ENCODE peak calls at places on chromosome 7, in eight cellular contexts. One of them, this sample, is unnamed.

GRCh38 chr7:10934292-10934691 is 39.4 kb upstream of the PHF14 start:
- DNase-seq in Calu3: no peak
- DNase-seq in mammary epithelial cell: no peak
- DNase-seq in endothelial cell: no peak
- DNase-seq in coronary artery: no peak
- DNase-seq in stomach: no peak
- DNase-seq in GM13976: no peak
- DNase-seq in heart right ventricle: no peak
- DNase-seq in this sample: no peak

GRCh38 chr7:131546583-131547111 is 9.8 kb downstream of the PODXL start:
- DNase-seq in mammary epithelial cell: no peak
- DNase-seq in endothelial cell: peak
- DNase-seq in coronary artery: no peak
- DNase-seq in GM13976: peak
- DNase-seq in Calu3: peak
- DNase-seq in heart right ventricle: no peak
- DNase-seq in stomach: no peak
- DNase-seq in this sample: peak

GRCh38 chr7:157904211-157904865 is 567.5 kb downstream of the DNAJB6 start:
- DNase-seq in stomach: no peak
- DNase-seq in GM13976: no peak
- DNase-seq in endothelial cell: no peak
- DNase-seq in Calu3: no peak
- DNase-seq in coronary artery: no peak
- DNase-seq in mammary epithelial cell: no peak
- DNase-seq in heart right ventricle: no peak
- DNase-seq in this sample: no peak

GRCh38 chr7:151087247-151088018 is 1.2 kb downstream of the AGAP3 start:
- DNase-seq in heart right ventricle: peak
- DNase-seq in GM13976: peak
- DNase-seq in Calu3: peak
- DNase-seq in endothelial cell: no peak
- DNase-seq in coronary artery: no peak
- DNase-seq in mammary epithelial cell: peak
- DNase-seq in stomach: peak
- DNase-seq in this sample: peak

GRCh38 chr7:11665381-11665780 is 166.6 kb downstream of the THSD7A start:
- DNase-seq in mammary epithelial cell: no peak
- DNase-seq in heart right ventricle: no peak
- DNase-seq in GM13976: no peak
- DNase-seq in stomach: no peak
- DNase-seq in coronary artery: no peak
- DNase-seq in endothelial cell: no peak
- DNase-seq in Calu3: no peak
- DNase-seq in this sample: no peak

GRCh38 chr7:4519819-4520520 is 162.1 kb upstream of the FOXK1 start:
- DNase-seq in Calu3: no peak
- DNase-seq in coronary artery: no peak
- DNase-seq in stomach: no peak
- DNase-seq in mammary epithelial cell: peak
- DNase-seq in GM13976: no peak
- DNase-seq in endothelial cell: no peak
- DNase-seq in heart right ventricle: no peak
- DNase-seq in this sample: no peak

GRCh38 chr7:7996568-7996967 is 28.0 kb downstream of the GLCCI1 start:
- DNase-seq in endothelial cell: no peak
- DNase-seq in GM13976: no peak
- DNase-seq in mammary epithelial cell: peak
- DNase-seq in heart right ventricle: no peak
- DNase-seq in coronary artery: no peak
- DNase-seq in stomach: no peak
- DNase-seq in Calu3: peak
- DNase-seq in this sample: no peak

GRCh38 chr7:141202540-141202939 is 128.7 kb downstream of the TMEM178B start:
- DNase-seq in GM13976: no peak
- DNase-seq in mammary epithelial cell: no peak
- DNase-seq in coronary artery: no peak
- DNase-seq in stomach: no peak
- DNase-seq in endothelial cell: no peak
- DNase-seq in heart right ventricle: no peak
- DNase-seq in Calu3: no peak
- DNase-seq in this sample: no peak

GRCh38 chr7:131753620-131754222 is 197.3 kb upstream of the PODXL start:
- DNase-seq in endothelial cell: peak
- DNase-seq in stomach: no peak
- DNase-seq in mammary epithelial cell: no peak
- DNase-seq in Calu3: peak
- DNase-seq in coronary artery: peak
- DNase-seq in heart right ventricle: no peak
- DNase-seq in GM13976: no peak
- DNase-seq in this sample: peak

GRCh38 chr7:144455040-144455404 is 51.5 kb upstream of the NOBOX start:
- DNase-seq in GM13976: no peak
- DNase-seq in endothelial cell: no peak
- DNase-seq in Calu3: no peak
- DNase-seq in coronary artery: no peak
- DNase-seq in heart right ventricle: no peak
- DNase-seq in mammary epithelial cell: no peak
- DNase-seq in stomach: no peak
- DNase-seq in this sample: no peak

GRCh38 chr7:38678342-38679054 is 47.3 kb upstream of the AMPH start:
- DNase-seq in heart right ventricle: no peak
- DNase-seq in endothelial cell: no peak
- DNase-seq in Calu3: no peak
- DNase-seq in stomach: no peak
- DNase-seq in mammary epithelial cell: no peak
- DNase-seq in coronary artery: no peak
- DNase-seq in GM13976: no peak
- DNase-seq in this sample: no peak

GRCh38 chr7:57646901-57647246 is 196.9 kb downstream of the ZNF716 start:
- DNase-seq in heart right ventricle: no peak
- DNase-seq in mammary epithelial cell: no peak
- DNase-seq in GM13976: no peak
- DNase-seq in Calu3: no peak
- DNase-seq in endothelial cell: no peak
- DNase-seq in coronary artery: no peak
- DNase-seq in stomach: no peak
- DNase-seq in this sample: no peak

GRCh38 chr7:139923090-139923489 is 94.0 kb downstream of the TBXAS1 start:
- DNase-seq in Calu3: no peak
- DNase-seq in heart right ventricle: no peak
- DNase-seq in coronary artery: no peak
- DNase-seq in GM13976: no peak
- DNase-seq in endothelial cell: no peak
- DNase-seq in mammary epithelial cell: no peak
- DNase-seq in stomach: no peak
- DNase-seq in this sample: no peak

GRCh38 chr7:12385364-12385786 is 18.3 kb downstream of the VWDE start:
- DNase-seq in coronary artery: no peak
- DNase-seq in GM13976: no peak
- DNase-seq in mammary epithelial cell: no peak
- DNase-seq in Calu3: no peak
- DNase-seq in heart right ventricle: no peak
- DNase-seq in endothelial cell: no peak
- DNase-seq in stomach: no peak
- DNase-seq in this sample: no peak

GRCh38 chr7:12217311-12217710 is 6.2 kb downstream of the TMEM106B start:
- DNase-seq in stomach: no peak
- DNase-seq in endothelial cell: no peak
- DNase-seq in Calu3: no peak
- DNase-seq in mammary epithelial cell: no peak
- DNase-seq in coronary artery: no peak
- DNase-seq in heart right ventricle: no peak
- DNase-seq in GM13976: no peak
- DNase-seq in this sample: no peak

GRCh38 chr7:111855161-111855841 is 293.0 kb upstream of the IMMP2L start:
- DNase-seq in GM13976: peak
- DNase-seq in coronary artery: no peak
- DNase-seq in stomach: peak
- DNase-seq in heart right ventricle: no peak
- DNase-seq in Calu3: peak
- DNase-seq in endothelial cell: peak
- DNase-seq in mammary epithelial cell: peak
- DNase-seq in this sample: peak

GRCh38 chr7:111853231-111853990 is 291.1 kb upstream of the IMMP2L start:
- DNase-seq in GM13976: no peak
- DNase-seq in heart right ventricle: no peak
- DNase-seq in mammary epithelial cell: no peak
- DNase-seq in endothelial cell: no peak
- DNase-seq in Calu3: no peak
- DNase-seq in stomach: no peak
- DNase-seq in coronary artery: no peak
- DNase-seq in this sample: no peak

GRCh38 chr7:111852081-111852480 is 289.8 kb upstream of the IMMP2L start:
- DNase-seq in coronary artery: no peak
- DNase-seq in mammary epithelial cell: no peak
- DNase-seq in heart right ventricle: no peak
- DNase-seq in endothelial cell: no peak
- DNase-seq in GM13976: no peak
- DNase-seq in stomach: no peak
- DNase-seq in Calu3: no peak
- DNase-seq in this sample: no peak

GRCh38 chr7:111858331-111858730 is 296.0 kb upstream of the IMMP2L start:
- DNase-seq in mammary epithelial cell: no peak
- DNase-seq in coronary artery: no peak
- DNase-seq in GM13976: no peak
- DNase-seq in endothelial cell: no peak
- DNase-seq in Calu3: no peak
- DNase-seq in stomach: no peak
- DNase-seq in heart right ventricle: no peak
- DNase-seq in this sample: no peak

DNA sequence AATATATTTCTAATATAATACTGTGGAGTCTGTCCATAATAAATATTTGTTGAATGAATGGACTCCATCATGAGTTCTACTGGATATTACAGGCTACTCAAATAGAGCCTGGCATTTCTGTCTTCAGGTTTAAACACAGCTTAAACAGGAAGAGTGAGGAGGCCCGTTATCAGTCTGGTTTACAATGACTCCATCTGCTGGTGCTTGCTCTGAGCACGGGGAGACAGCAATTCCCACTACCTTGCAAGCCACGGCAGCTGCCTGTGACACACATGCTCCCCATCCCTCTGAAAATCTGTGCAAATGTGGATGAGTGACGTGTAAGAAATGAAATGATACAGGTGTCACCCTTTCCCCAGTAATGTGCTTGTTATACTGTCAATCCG is 293.5 kb upstream of the IMMP2L start:
- DNase-seq in Calu3: no peak
- DNase-seq in coronary artery: no peak
- DNase-seq in endothelial cell: peak
- DNase-seq in GM13976: no peak
- DNase-seq in mammary epithelial cell: no peak
- DNase-seq in heart right ventricle: no peak
- DNase-seq in stomach: no peak
- DNase-seq in this sample: peak
- TF ChIP-seq CTCF in Calu3: no peak
- TF ChIP-seq CTCF in coronary artery: no peak
- TF ChIP-seq CTCF in endothelial cell: no peak
- TF ChIP-seq CTCF in GM13976: no peak
- TF ChIP-seq CTCF in mammary epithelial cell: no peak
- TF ChIP-seq CTCF in heart right ventricle: peak
- TF ChIP-seq CTCF in stomach: no peak
- TF ChIP-seq CTCF in this sample: no peak

GRCh38 chr7:95394370-95394769 is 1.8 kb downstream of the PON3 start:
- DNase-seq in mammary epithelial cell: no peak
- DNase-seq in Calu3: no peak
- DNase-seq in heart right ventricle: no peak
- DNase-seq in GM13976: peak
- DNase-seq in coronary artery: no peak
- DNase-seq in endothelial cell: no peak
- DNase-seq in stomach: no peak
- DNase-seq in this sample: no peak

GRCh38 chr7:95391761-95392160 is 4.4 kb downstream of the PON3 start:
- DNase-seq in endothelial cell: no peak
- DNase-seq in heart right ventricle: no peak
- DNase-seq in mammary epithelial cell: no peak
- DNase-seq in coronary artery: no peak
- DNase-seq in stomach: no peak
- DNase-seq in GM13976: no peak
- DNase-seq in Calu3: no peak
- DNase-seq in this sample: no peak

GRCh38 chr7:95389516-95389915 is 6.7 kb downstream of the PON3 start:
- DNase-seq in GM13976: no peak
- DNase-seq in endothelial cell: no peak
- DNase-seq in coronary artery: no peak
- DNase-seq in Calu3: no peak
- DNase-seq in heart right ventricle: no peak
- DNase-seq in mammary epithelial cell: no peak
- DNase-seq in stomach: no peak
- DNase-seq in this sample: no peak
- TF ChIP-seq CTCF in GM13976: no peak
- TF ChIP-seq CTCF in endothelial cell: no peak
- TF ChIP-seq CTCF in coronary artery: no peak
- TF ChIP-seq CTCF in Calu3: no peak
- TF ChIP-seq CTCF in heart right ventricle: no peak
- TF ChIP-seq CTCF in mammary epithelial cell: no peak
- TF ChIP-seq CTCF in stomach: no peak
- TF ChIP-seq CTCF in this sample: no peak

GRCh38 chr7:86966920-86967319 is 92.5 kb downstream of the ELAPOR2 start:
- DNase-seq in Calu3: no peak
- DNase-seq in coronary artery: no peak
- DNase-seq in endothelial cell: no peak
- DNase-seq in heart right ventricle: no peak
- DNase-seq in stomach: no peak
- DNase-seq in mammary epithelial cell: no peak
- DNase-seq in GM13976: no peak
- DNase-seq in this sample: no peak
- TF ChIP-seq CTCF in Calu3: no peak
- TF ChIP-seq CTCF in coronary artery: no peak
- TF ChIP-seq CTCF in endothelial cell: no peak
- TF ChIP-seq CTCF in heart right ventricle: no peak
- TF ChIP-seq CTCF in stomach: no peak
- TF ChIP-seq CTCF in mammary epithelial cell: no peak
- TF ChIP-seq CTCF in GM13976: no peak
- TF ChIP-seq CTCF in this sample: no peak

DNA sequence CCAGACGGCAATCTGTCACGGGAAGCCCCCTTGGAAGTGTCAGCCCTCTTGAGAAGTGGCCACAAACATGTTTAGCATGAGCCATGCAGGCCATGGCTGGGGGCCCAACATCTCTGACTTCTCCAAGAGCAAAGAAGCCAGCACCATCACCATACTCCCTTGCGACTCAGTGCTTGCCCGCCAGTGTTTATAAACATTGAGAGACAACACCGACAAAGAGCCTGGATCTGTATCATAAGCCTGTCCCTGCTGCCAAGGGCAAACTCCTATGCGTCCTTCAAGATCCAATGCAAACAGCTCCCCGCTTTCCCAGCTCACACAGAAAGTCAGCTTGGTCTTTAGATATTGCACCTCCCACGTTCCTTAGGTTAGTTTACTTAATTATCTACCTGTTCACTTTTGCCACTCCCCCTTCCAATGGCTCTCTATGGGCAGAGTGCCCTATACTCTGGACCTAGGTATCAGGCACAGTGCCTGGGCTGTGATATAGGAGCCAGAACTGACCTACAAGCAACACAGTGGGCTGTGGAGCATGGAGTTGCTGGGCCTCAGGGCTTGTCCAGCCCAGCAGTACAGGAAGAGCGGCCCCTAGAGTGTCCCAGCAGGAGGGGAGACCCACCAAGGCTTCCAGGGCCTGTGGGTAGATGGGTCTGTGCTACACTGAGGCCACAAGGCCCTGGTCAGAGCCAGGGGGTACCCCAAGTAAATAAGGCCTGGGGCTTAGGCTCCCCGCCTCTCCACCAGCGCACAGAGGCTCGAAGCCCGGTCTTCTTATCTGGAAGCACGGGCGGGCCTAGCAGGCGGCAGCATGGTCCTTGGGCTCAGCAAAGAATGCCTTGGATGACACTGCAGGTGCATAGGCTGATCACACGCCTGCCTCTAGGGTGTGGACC is 37.7 kb downstream of the CAMK2B start:
- DNase-seq in heart right ventricle: no peak
- DNase-seq in endothelial cell: no peak
- DNase-seq in Calu3: no peak
- DNase-seq in coronary artery: peak
- DNase-seq in stomach: peak
- DNase-seq in GM13976: no peak
- DNase-seq in mammary epithelial cell: no peak
- DNase-seq in this sample: peak
- TF ChIP-seq CTCF in heart right ventricle: no peak
- TF ChIP-seq CTCF in endothelial cell: no peak
- TF ChIP-seq CTCF in Calu3: no peak
- TF ChIP-seq CTCF in coronary artery: no peak
- TF ChIP-seq CTCF in stomach: no peak
- TF ChIP-seq CTCF in GM13976: no peak
- TF ChIP-seq CTCF in mammary epithelial cell: no peak
- TF ChIP-seq CTCF in this sample: no peak

This sample was measured in glutamatergic neuron.